ENCODE peak calls at places on chromosome 14, in ten cellular contexts. P is tibial nerve, Y is A549, E is neural progenitor cell, H is heart right ventricle, B is endothelial cell of umbilical vein, F is cardiac muscle cell, J is IMR-90, I is psoas muscle, V is hepatocyte. Z is an unnamed sample. For H3K4me1, the result is how much of the 10 kb centered on the place peaks cover.

GRCh38 chr14:94282991-94283723 is 9.9 kb downstream of the SERPINA10 start:
- DNase-seq in B (no peak), Y (no peak), J (no peak), H (no peak), F (no peak), I (no peak), P (no peak), E (no peak), V (no peak), Z (no peak)

GRCh38 chr14:22265319-22266140 is 323.5 kb downstream of the DAD1 start:
- DNase-seq in Y (no peak), V (peak), B (no peak), H (no peak), P (no peak), I (no peak), E (peak), F (peak), J (peak), Z (no peak)

GRCh38 chr14:95895720-95896119 is 19.1 kb downstream of the TUNAR start:
- DNase-seq in H (no peak), E (peak), J (no peak), B (no peak), I (no peak), V (peak), F (no peak), Y (peak), P (no peak), Z (no peak)

GRCh38 chr14:77641534-77642341 is 25.3 kb upstream of the SPTLC2 start:
- DNase-seq in Y (no peak), E (no peak), J (peak), I (peak), P (peak), V (no peak), B (peak), F (peak), H (peak), Z (peak)

GRCh38 chr14:38910092-38910491 is 192.9 kb downstream of the SEC23A start:
- DNase-seq in Y (no peak), B (no peak), I (no peak), V (no peak), H (no peak), P (no peak), J (no peak), E (no peak), F (no peak), Z (no peak)

GRCh38 chr14:53060046-53060445 is 93.1 kb downstream of the DDHD1 start:
- DNase-seq in V (no peak), I (no peak), E (no peak), Y (no peak), F (peak), H (no peak), B (peak), P (no peak), J (peak), Z (no peak)

GRCh38 chr14:54768501-54768900 is 134.1 kb downstream of the GCH1 start:
- DNase-seq in H (no peak), Y (no peak), F (no peak), B (no peak), P (no peak), E (no peak), V (no peak), I (no peak), J (peak), Z (no peak)

GRCh38 chr14:105136401-105137322 is 31.9 kb downstream of the JAG2 start:
- DNase-seq in Y (no peak), V (no peak), B (no peak), H (no peak), P (no peak), I (no peak), J (no peak), F (no peak), E (no peak), Z (no peak)

GRCh38 chr14:93959239-93960107 is 16.9 kb downstream of the ASB2 start:
- DNase-seq in Y (peak), J (peak), B (peak), V (peak), I (peak), E (no peak), H (peak), F (peak), P (no peak), Z (peak)

GRCh38 chr14:65867333-65867732 is 454.8 kb downstream of the FUT8 start:
- DNase-seq in F (no peak), B (no peak), I (no peak), V (no peak), H (no peak), Y (no peak), J (no peak), E (no peak), P (no peak), Z (no peak)

DNA sequence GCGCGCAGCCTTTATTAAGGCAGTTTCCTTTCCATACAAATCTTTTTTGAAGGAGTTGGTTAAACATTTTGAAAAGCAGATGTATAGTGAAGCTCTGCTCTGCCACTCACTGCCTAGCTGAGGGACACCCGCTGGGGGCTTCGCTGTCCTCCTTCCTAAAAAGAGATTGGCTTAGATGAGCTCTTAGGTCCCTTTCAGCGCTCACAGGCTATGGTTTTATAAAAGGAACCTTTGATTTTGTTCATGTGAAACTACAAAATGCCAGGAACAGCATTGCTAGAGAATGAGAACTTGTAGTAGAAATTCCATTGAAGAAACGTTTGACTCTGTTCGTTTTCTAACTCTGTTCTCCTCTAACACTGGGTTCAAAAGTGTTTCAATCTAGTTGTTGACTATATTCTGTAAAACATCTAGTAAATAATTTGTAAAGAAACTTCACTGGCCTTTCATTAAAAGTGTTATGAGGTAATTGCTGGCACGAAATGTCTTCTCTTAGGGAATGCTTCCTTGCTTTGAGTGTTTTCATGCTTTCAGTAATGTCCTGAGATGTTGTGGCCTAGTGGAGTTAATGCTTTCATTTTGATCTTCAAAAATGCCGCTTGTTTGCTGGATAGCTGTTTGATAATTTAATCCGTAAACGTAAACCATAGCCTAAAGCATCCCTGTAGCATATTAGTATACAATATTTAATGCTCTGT is 1.6 kb downstream of the MARK3 start:
- DNase-seq in H (no peak), P (no peak), E (peak), J (peak), I (no peak), F (no peak), B (peak), V (no peak), Y (no peak), Z (no peak)
- H3K27ac ChIP-seq in H (peak), P (peak), E (no peak), J (peak), I (peak), F (peak), B (peak), V (peak), Y (peak), Z (peak)

GRCh38 chr14:40417777-40418401 is 985.7 kb upstream of the FBXO33 start:
- DNase-seq in P (no peak), V (peak), Y (peak), B (no peak), H (no peak), I (no peak), J (no peak), F (peak), E (peak), Z (no peak)
- TF ChIP-seq CTCF in P (no peak), V (peak), Y (peak), B (peak), H (peak), I (peak), J (no peak), F (peak), E (peak), Z (peak)

GRCh38 chr14:91400696-91401095 is 16.9 kb downstream of the CCDC88C start:
- DNase-seq in J (peak), P (no peak), Y (no peak), V (no peak), E (no peak), H (no peak), F (peak), I (no peak), B (peak), Z (no peak)
- H3K4me1 ChIP-seq in J (under half), P (under half), Y (under half), V (under half), E (under half), H (under half), F (under half), I (under half), B (under half), Z (under half)

DNA sequence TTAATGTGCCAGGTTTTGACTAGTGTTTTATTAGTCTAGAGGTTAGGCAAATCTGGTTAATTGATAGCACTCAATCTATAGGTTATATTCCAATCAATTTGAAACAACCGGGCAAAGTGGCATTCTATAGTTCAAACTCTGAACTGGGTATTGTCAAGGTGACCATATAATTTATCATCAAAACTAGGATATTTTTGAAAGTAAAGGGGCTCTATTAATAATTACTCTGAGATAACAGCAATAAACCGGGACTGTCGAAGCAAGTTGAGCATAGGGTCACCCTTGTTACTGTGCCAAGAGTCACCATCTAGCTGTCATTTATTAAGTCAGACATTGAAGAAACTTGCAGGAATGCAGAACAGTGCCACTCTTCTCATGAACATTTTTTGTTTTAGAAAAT is 321.2 kb downstream of the RAD51B start:
- DNase-seq in H (no peak), V (no peak), P (no peak), J (no peak), Y (no peak), B (no peak), F (no peak), I (no peak), E (no peak), Z (no peak)
- H3K27ac ChIP-seq in H (peak), V (peak), P (peak), J (peak), Y (peak), B (no peak), F (no peak), I (peak), E (peak), Z (no peak)

DNA sequence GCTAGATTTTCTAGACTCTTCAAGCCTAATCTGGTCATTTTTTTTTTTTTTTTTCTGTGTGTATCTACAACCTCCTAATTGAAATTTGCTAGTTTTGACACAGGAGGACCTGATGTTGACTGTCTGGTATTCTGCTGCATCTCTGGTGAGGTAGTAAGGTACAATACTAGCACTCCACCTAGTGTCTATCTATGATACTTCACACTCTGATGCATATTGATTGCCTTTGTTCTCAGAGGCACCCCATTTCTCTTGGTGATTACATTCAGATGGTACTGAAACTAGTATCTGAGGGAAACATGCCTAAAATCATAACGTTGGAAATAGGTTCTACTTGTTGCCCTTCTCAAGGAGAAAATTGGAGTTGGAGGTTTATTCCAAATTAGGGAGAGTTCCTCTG is 930.5 kb upstream of the NOVA1 start:
- DNase-seq in E (peak), V (peak), H (no peak), J (no peak), I (no peak), P (no peak), B (peak), Y (peak), F (peak), Z (no peak)
- TF ChIP-seq CTCF in E (peak), V (peak), H (peak), J (no peak), I (no peak), P (no peak), B (peak), Y (peak), F (peak), Z (no peak)

GRCh38 chr14:103698380-103699260 is 16.6 kb downstream of the XRCC3 start:
- DNase-seq in Y (no peak), V (no peak), H (no peak), B (no peak), P (no peak), J (no peak), E (no peak), F (no peak), I (peak), Z (no peak)
- H3K4me1 ChIP-seq in Y (under half), V (under half), H (half or more), B (under half), P (under half), J (under half), E (under half), F (under half), I (half or more), Z (under half)

DNA sequence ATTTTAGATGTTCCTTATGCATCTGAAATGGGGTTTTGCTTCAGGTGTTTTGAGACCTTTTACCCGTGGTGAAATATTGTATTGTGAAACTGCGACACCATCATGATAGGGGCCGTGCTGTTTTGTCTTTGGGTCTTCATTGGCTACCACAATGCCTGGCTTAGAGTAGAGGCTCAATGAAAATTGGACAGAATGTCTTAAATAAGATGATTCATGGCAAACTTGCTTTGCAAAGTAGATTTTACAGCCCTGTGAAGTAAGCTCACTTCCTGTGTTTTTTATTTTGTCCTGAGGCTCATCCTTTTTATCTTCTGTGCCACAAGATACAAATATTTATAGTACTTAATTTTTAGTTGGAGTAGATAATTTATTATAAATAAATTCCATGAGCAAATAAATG is 111.3 kb upstream of the FRMD6 start:
- DNase-seq in E (no peak), J (peak), I (no peak), F (peak), V (no peak), H (no peak), Y (no peak), B (no peak), P (no peak), Z (no peak)
- H3K27ac ChIP-seq in E (no peak), J (no peak), I (no peak), F (no peak), V (peak), H (no peak), Y (peak), B (peak), P (peak), Z (no peak)

DNA sequence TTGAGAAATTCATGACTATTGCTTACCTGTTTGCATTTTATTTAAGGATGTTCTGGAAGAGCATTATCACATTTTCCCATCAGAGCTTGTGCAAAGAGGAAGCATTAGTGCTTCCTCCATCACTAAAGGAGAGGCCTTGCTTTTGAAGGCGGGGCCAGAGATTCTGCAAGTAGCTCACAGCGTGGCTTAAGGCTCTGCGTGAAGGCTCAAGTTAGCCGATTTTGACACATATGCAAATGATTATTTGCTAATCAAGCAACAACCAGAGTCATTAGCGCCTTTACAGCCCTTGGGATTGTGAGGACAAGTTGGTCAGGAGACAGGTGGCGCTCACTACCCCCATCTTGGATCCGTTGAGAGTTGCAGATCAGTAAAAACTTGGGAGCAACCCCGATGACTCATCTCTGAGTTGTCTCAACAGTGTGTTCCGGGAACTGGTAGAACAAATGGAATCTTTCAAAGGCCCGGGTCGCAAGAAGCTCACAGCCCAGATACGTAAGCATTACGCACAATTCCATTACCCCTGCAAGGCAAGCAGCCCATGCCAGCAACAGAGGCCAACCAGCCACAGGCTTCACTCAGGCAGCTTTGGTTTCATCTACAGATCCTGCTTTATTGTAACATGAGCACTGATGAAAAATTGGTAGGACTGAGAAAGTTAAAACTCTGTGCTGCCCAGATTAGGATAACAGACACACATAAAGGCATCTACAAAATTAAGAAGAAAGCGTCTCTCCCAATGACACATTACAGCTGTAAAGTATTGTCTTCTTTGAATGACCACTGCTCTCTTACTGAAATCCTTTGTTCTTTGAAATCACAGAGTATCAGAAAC is 34.9 kb upstream of the SPTSSA start:
- DNase-seq in H (peak), F (peak), Y (peak), I (peak), V (peak), B (peak), J (peak), P (peak), E (peak), Z (peak)
- TF ChIP-seq CTCF in H (peak), F (peak), Y (peak), I (peak), V (peak), B (no peak), J (peak), P (no peak), E (peak), Z (no peak)

DNA sequence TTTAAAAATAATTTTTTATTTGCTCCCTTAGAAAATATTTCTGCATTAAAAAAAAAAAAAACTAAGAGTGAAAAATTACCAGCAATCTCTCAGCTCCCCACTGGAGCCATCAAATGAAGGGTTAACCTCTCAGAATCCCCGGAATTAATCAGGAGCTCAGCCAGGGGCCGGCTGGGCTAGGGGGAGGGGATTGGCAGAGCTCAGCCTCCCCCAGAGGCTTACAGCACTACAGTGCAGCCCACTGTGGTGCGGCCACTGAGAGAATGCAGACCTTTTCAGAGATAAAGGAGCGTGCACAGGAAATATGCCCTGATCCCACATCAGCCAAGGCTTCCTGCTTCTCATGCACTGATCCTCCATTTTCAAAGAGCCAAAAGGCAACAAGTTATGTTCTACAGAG is 185.6 kb downstream of the EGLN3 start:
- DNase-seq in J (no peak), V (peak), F (peak), H (peak), P (no peak), I (no peak), B (peak), Y (no peak), E (peak), Z (no peak)
- H3K4me1 ChIP-seq in J (under half), V (under half), F (under half), H (under half), P (under half), I (under half), B (under half), Y (under half), E (half or more), Z (under half)

GRCh38 chr14:48127674-48128073 is 452.3 kb upstream of the MDGA2 start:
- DNase-seq in E (no peak), I (no peak), J (no peak), Y (no peak), H (no peak), V (no peak), F (no peak), B (no peak), P (no peak), Z (no peak)

GRCh38 chr14:48125654-48126053 is 450.2 kb upstream of the MDGA2 start:
- DNase-seq in B (no peak), J (no peak), I (no peak), H (no peak), E (peak), F (no peak), Y (no peak), V (peak), P (no peak), Z (no peak)

DNA sequence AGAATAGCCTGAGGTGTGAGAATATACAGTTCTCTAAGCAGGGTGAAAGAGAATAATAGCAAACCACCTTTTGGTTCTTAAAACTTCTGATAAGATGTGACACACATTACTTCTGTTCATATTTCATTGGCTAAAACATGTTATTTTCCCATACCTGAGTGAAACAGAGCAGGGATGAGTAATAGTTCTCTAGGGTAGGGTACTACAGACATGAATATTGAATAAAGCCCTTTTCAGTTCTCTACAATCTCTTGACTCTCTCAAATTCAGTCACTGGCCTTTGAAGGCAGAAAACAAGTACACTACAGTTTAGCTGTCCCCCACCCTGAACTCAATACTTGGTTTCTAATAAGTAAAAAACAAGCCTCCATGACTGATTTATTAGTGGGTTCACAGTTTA is 454.1 kb upstream of the MDGA2 start:
- DNase-seq in J (no peak), V (no peak), I (no peak), Y (no peak), H (no peak), F (no peak), E (no peak), B (no peak), P (no peak), Z (no peak)
- H3K27ac ChIP-seq in J (no peak), V (no peak), I (no peak), Y (no peak), H (no peak), F (peak), E (no peak), B (no peak), P (no peak), Z (no peak)

Z was measured in lung.